ENCODE peak calls at places on chromosomes 2 and 18, in six cellular contexts. B is midbrain; Z is NK-92 treated with Interleukin-12 subunit alpha and Interleukin-12 subunit beta, amount 100 ng/mL, for 24 hours; Y is fibroblast of mammary gland; S is ELF-1; A is NCI-H1105. J is an unnamed sample.

GRCh38 chr2:231807020-231807419 is 20.8 kb downstream of the COPS7B start:
- DNase-seq in Z (no peak), B (no peak), S (no peak), A (no peak), Y (no peak), J (no peak)

GRCh38 chr18:63253018-63253417 is 66.6 kb downstream of the BCL2 start:
- DNase-seq in B (no peak), Z (no peak), Y (no peak), A (no peak), S (no peak), J (no peak)

GRCh38 chr2:237733677-237734300 is 64.8 kb upstream of the RBM44 start:
- DNase-seq in Z (no peak), S (peak), A (no peak), B (no peak), Y (no peak), J (no peak)

GRCh38 chr18:2146092-2146491 is 425.2 kb downstream of the METTL4 start:
- DNase-seq in B (no peak), Y (no peak), A (no peak), Z (no peak), S (no peak), J (no peak)

GRCh38 chr18:67463829-67464228 is 52.7 kb downstream of the DSEL start:
- DNase-seq in A (no peak), Y (peak), B (peak), Z (no peak), S (peak), J (no peak)

GRCh38 chr2:101991731-101992145 is at the start of gene IL1R2:
- DNase-seq in A (no peak), Y (no peak), S (no peak), B (no peak), Z (no peak), J (no peak)

GRCh38 chr2:71126957-71127356 is 3.1 kb downstream of the MCEE start:
- DNase-seq in S (no peak), Z (no peak), B (no peak), A (no peak), Y (no peak), J (no peak)

GRCh38 chr2:85169581-85169980 is 36.4 kb downstream of the TCF7L1 start:
- DNase-seq in A (no peak), B (no peak), Y (no peak), S (no peak), Z (no peak), J (no peak)

GRCh38 chr18:55083461-55083860 is 124.2 kb upstream of the CCDC68 start:
- DNase-seq in Z (no peak), Y (peak), S (no peak), A (no peak), B (no peak), J (no peak)

J was measured in skeletal muscle cell.